ENCODE peak calls at places on chromosomes 13 and 19, in eight cellular contexts. N is Panc1, X is HepG2, T is H1, H is breast epithelium, Y is sigmoid colon, D is GM23338, M is spleen. I is an unnamed sample. For H3K4me1, the result is how much of the 10 kb centered on the place peaks cover.

GRCh38 chr13:42405665-42406390 is 133.9 kb downstream of the AKAP11 start:
- DNase-seq in N (no peak), X (no peak), T (no peak), H (no peak), Y (no peak), D (no peak), M (no peak), I (no peak)

GRCh38 chr13:46751811-46752635 is 44.9 kb downstream of the ESD start:
- DNase-seq in N (no peak), X (no peak), T (no peak), H (no peak), Y (no peak), D (peak), M (peak), I (no peak)

GRCh38 chr13:52938065-52938464 is 89.6 kb upstream of the PCDH8 start:
- DNase-seq in N (no peak), X (no peak), T (no peak), H (no peak), Y (no peak), D (no peak), M (no peak), I (no peak)

GRCh38 chr13:20684041-20684440 is 19.5 kb upstream of the IL17D start:
- DNase-seq in N (no peak), X (no peak), T (no peak), H (no peak), Y (no peak), D (no peak), M (no peak), I (no peak)

GRCh38 chr19:50431343-50432220 is 1.1 kb upstream of the MYBPC2 start:
- DNase-seq in N (no peak), X (peak), T (peak), H (peak), Y (peak), D (peak), M (peak), I (peak)

GRCh38 chr13:73623281-73623680 is 510.9 kb downstream of the KLF12 start:
- DNase-seq in N (no peak), X (no peak), T (no peak), H (no peak), Y (no peak), D (no peak), M (no peak), I (no peak)

GRCh38 chr13:23433171-23434153 is at the start of gene SACS:
- DNase-seq in N (no peak), X (no peak), T (peak), H (no peak), Y (peak), D (peak), M (no peak), I (no peak)

GRCh38 chr13:62879071-62879470 is 1463.4 kb upstream of the PCDH20 start:
- DNase-seq in N (no peak), X (no peak), T (no peak), H (no peak), Y (no peak), D (no peak), M (no peak), I (no peak)

GRCh38 chr13:42155251-42155650 is 106.8 kb downstream of the DGKH start:
- DNase-seq in N (no peak), X (no peak), T (no peak), H (no peak), Y (no peak), D (no peak), M (no peak), I (no peak)

GRCh38 chr13:105170438-105170837 is 1365.0 kb downstream of the EFNB2 start:
- DNase-seq in N (no peak), X (no peak), T (no peak), H (no peak), Y (no peak), D (no peak), M (no peak), I (no peak)

GRCh38 chr19:6402058-6402457 is 9.1 kb upstream of the GTF2F1 start:
- DNase-seq in N (no peak), X (no peak), T (no peak), H (no peak), Y (no peak), D (no peak), M (no peak), I (no peak)

GRCh38 chr19:52258426-52258825 is 11.0 kb upstream of the ZNF766 start:
- DNase-seq in N (no peak), X (no peak), T (no peak), H (no peak), Y (no peak), D (no peak), M (no peak), I (no peak)

GRCh38 chr19:8335343-8336071 is 7.6 kb downstream of the KANK3 start:
- DNase-seq in N (no peak), X (no peak), T (no peak), H (no peak), Y (no peak), D (peak), M (peak), I (no peak)

GRCh38 chr13:22848539-22849052 is 332.2 kb upstream of the SGCG start:
- DNase-seq in N (no peak), X (peak), T (peak), H (no peak), Y (no peak), D (peak), M (no peak), I (no peak)

GRCh38 chr13:101053289-101053688 is 363.0 kb downstream of the NALCN start:
- DNase-seq in N (no peak), X (no peak), T (no peak), H (no peak), Y (no peak), D (no peak), M (no peak), I (no peak)

GRCh38 chr19:48210005-48210404 is 39.5 kb downstream of the ZSWIM9 start:
- DNase-seq in N (no peak), X (no peak), T (no peak), H (no peak), Y (no peak), D (no peak), M (no peak), I (no peak)

GRCh38 chr13:73704587-73704986 is 429.6 kb downstream of the KLF12 start:
- DNase-seq in N (no peak), X (no peak), T (no peak), H (no peak), Y (no peak), D (no peak), M (no peak), I (no peak)

GRCh38 chr13:49986471-49986870 is 10.4 kb upstream of the TRIM13 start:
- DNase-seq in N (no peak), X (no peak), T (no peak), H (no peak), Y (no peak), D (no peak), M (no peak), I (no peak)

GRCh38 chr19:13005861-13006370 is 10.6 kb downstream of the NFIX start:
- DNase-seq in N (no peak), X (no peak), T (no peak), H (no peak), Y (no peak), D (no peak), M (no peak), I (no peak)

GRCh38 chr19:8355631-8356402 is 8.1 kb upstream of the ANGPTL4 start:
- DNase-seq in N (peak), X (peak), T (no peak), H (peak), Y (no peak), D (no peak), M (no peak), I (no peak)

GRCh38 chr19:41399091-41399490 is 1.5 kb downstream of the BCKDHA start:
- DNase-seq in N (no peak), X (no peak), T (no peak), H (no peak), Y (no peak), D (no peak), M (no peak), I (no peak)

GRCh38 chr19:58001895-58002369 is 688 bp downstream of the ZNF606 start:
- DNase-seq in N (no peak), X (peak), T (no peak), H (no peak), Y (no peak), D (no peak), M (no peak), I (no peak)

GRCh38 chr13:28579334-28579733 is 79.6 kb upstream of the POMP start:
- DNase-seq in N (no peak), X (no peak), T (no peak), H (no peak), Y (no peak), D (peak), M (no peak), I (no peak)

GRCh38 chr19:18746393-18747167 is 44.5 kb downstream of the COMP start:
- DNase-seq in N (no peak), X (no peak), T (no peak), H (no peak), Y (no peak), D (peak), M (no peak), I (no peak)

GRCh38 chr13:73341748-73342147 is 282.9 kb downstream of the KLF5 start:
- DNase-seq in N (no peak), X (no peak), T (no peak), H (no peak), Y (no peak), D (peak), M (no peak), I (no peak)

GRCh38 chr19:29872224-29872731 is 60.5 kb downstream of the CCNE1 start:
- DNase-seq in N (no peak), X (no peak), T (no peak), H (no peak), Y (no peak), D (peak), M (peak), I (no peak)

GRCh38 chr19:40791349-40791748 is 7.6 kb upstream of the EGLN2 start:
- DNase-seq in N (no peak), X (no peak), T (no peak), H (no peak), Y (no peak), D (no peak), M (no peak), I (no peak)

DNA sequence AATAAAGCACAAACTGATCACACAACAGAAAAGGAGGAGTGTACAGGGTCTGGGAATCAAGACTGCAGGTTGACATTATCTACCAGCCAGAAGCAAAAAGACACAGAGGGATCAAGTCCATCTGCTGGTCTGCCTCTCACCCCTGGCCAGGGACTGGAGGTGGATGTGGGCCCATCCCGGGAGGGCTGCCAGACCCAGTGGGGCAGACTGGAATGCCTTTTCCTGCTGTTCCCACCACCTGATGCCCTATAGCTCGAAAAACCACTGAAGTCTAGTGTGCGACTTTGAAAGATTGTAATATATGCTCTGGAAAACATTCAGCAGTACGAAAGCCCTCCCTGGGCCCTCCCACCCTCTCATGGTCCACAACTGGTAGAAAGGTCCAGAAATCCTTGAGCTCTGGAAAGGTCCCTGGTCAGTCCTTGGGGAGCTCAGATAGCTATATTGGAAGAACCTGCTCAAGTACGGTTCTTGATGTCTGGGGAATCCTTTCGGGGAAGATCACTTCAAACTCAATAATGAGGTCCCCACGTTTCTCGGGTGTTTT is 2.6 kb downstream of the DNAJB1 start:
- DNase-seq in N (no peak), X (no peak), T (no peak), H (no peak), Y (no peak), D (no peak), M (no peak), I (no peak)
- H3K4me1 ChIP-seq in N (under half), X (half or more), T (under half), H (under half), Y (under half), D (under half), M (half or more), I (under half)

GRCh38 chr19:2015611-2015950 is at the start of gene BTBD2:
- DNase-seq in N (no peak), X (no peak), T (no peak), H (no peak), Y (peak), D (peak), M (no peak), I (peak)
- TF ChIP-seq POLR2AphosphoS5 in N (no peak), X (no peak), T (no peak), H (no peak), Y (peak), D (peak), M (peak), I (no peak)

DNA sequence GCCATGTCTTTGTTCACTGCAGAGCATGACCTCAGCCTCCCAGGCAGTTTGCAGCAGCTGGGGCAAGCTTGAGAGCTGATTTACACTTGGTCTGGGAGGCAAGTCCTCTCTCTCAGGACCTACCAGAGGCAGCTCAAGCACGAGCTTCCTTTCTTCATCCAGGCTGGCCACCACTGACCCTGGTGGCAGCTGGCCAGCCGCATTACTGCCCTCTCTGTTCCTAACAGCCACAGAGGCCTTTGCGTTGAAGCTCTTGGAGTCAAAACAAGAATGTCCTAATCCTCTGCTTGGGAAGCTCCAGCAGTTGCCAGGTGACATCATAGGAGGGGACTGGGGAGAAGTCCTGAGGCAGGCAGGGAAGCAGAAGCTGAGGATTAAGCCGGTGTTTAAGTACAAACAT is 85.7 kb downstream of the NUFIP1 start:
- DNase-seq in N (no peak), X (no peak), T (no peak), H (peak), Y (peak), D (no peak), M (no peak), I (no peak)
- H3K27ac ChIP-seq in N (no peak), X (no peak), T (no peak), H (peak), Y (peak), D (no peak), M (peak), I (peak)

DNA sequence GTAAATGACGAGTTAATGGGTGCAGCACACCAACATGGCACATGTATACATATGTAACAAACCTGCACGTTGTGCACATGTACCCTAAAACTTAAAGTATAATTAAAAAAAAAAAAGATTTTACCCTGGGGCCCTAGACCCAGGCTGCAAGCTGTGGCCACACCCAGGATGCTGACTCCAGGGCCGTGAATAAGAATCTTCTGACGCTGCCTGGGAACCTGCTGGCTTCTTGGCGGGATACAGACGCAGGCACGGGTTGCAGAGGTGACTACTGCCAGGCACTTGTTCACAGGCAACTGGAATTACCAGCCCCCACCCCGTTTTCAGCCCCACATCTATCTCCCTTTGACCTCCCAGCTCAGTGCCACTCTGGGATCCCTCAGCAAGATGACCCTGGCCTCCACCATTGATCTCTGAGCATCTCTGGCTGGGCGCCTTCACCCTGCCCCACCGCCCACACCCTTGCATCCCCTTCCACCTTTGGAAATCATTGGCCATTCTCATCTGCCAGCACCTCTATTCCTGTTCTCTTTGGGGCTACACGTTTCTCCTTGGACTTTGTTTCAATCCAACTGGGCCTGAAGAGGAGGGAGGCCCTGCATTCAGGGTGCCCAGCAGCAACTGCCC is 21.1 kb upstream of the CFAP97D2 start:
- DNase-seq in N (no peak), X (no peak), T (no peak), H (no peak), Y (no peak), D (no peak), M (no peak), I (no peak)
- H3K4me1 ChIP-seq in N (under half), X (under half), T (under half), H (under half), Y (under half), D (under half), M (under half), I (under half)

DNA sequence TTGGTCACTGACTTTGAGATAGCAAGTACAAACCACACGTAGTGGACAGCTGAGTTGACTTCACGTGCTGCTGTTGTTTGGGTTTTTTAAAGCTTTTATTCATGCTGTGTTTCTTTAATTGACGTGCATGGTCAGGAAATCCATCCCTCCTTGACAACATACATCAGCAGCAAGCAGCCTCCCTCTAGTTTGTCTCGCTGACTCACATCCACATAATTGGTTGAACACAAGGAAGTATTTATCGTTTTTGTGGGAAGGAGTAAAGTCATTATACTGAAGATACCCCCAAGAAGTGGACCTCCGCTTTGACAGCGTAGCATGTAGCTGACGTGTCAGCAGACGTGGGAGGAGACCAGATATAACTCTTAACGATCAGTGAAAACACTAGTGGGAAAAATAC is 355.8 kb downstream of the MYO16 start:
- DNase-seq in N (no peak), X (no peak), T (no peak), H (no peak), Y (no peak), D (no peak), M (no peak), I (no peak)
- TF ChIP-seq POLR2AphosphoS5 in N (no peak), X (no peak), T (no peak), H (no peak), Y (no peak), D (no peak), M (no peak), I (no peak)

DNA sequence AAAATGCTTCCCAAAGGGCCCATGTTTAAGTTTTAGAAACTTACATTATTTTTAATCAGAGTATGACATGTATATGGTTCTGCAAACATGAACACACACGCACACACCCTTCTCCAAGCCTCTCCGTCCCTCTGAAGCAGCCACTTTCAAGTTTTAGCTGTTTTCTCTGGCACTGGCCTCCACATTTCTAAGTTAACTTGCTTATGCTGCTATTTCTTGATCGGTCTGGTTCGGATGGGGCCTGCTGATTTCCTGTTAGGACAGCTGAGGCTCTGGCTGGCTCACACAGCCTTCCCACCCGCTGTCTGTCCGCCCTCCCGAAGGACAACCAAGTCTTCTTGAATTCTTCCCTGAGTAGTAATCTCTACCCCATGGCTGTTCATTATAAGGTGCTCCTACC is 4.4 kb downstream of the SPC24 start:
- DNase-seq in N (no peak), X (no peak), T (no peak), H (no peak), Y (no peak), D (no peak), M (no peak), I (no peak)
- H3K27ac ChIP-seq in N (peak), X (no peak), T (no peak), H (peak), Y (peak), D (peak), M (peak), I (peak)

DNA sequence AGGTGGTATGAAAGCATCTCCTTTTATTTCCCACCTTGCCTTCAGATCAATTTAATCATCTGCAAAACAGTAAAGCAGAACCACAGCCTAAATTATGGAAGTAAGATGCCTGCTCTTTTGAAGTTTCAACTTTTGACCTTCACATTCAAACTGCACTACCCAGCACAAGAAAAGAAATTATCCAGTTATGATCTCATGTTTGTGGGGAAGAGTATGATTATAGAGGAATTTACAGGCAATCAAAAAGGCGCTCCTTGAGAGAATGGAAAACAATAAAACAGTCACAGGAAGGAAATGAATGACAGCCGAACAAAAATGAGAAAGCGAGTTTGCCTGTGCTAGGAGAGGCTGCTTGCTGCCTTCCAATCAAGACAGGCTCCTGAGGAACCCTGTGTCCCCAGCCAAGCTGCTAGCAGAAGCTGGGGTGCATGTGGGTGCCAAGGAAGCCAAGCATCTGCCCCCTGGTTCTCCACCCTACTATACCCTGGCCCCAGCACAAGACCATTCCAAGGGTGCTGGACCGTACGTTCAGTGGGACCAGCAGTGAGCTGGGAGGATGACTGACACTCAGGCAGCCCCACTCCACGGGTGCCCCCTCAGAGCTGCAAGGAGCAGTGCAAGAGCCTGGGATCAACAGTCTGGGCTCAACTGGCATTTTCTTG is 47.8 kb downstream of the PEPD start:
- DNase-seq in N (no peak), X (no peak), T (no peak), H (no peak), Y (no peak), D (no peak), M (peak), I (no peak)
- H3K4me1 ChIP-seq in N (under half), X (under half), T (under half), H (under half), Y (under half), D (under half), M (under half), I (under half)

DNA sequence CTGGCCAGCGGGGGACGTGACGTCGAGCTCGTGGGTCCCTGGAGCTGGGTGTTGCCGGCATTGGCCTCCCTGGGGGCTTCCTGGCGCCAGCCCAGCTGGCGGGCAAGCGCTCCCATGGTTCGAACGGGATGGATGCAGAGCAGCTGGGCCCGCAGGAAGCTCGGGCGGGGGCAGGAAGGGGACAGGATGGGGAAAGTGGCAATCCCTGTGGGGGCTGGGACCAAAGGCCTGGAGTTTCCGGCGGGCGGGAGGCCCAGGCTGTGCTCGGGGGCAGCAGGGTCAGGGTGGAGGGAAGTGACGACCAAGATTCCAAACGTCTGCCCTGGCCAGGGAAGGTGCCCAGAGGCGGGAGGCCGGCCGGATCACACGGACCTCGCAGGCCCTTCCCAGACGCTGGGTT is 19.3 kb downstream of the PALM start:
- DNase-seq in N (no peak), X (no peak), T (no peak), H (no peak), Y (no peak), D (no peak), M (peak), I (no peak)
- TF ChIP-seq POLR2AphosphoS5 in N (no peak), X (no peak), T (no peak), H (peak), Y (no peak), D (no peak), M (peak), I (peak)

I was measured in prostate gland.